ENCODE peak calls at places on chromosomes 13 and 19, in six cellular contexts. One of them, this sample, is unnamed.

GRCh38 chr13:95605426-95606125 is 38.9 kb downstream of the DZIP1 start:
- DNase-seq in ovary: no peak
- DNase-seq in uterus: no peak
- DNase-seq in astrocyte: no peak
- DNase-seq in pancreas: no peak
- DNase-seq in RWPE2: no peak
- DNase-seq in this sample: no peak

GRCh38 chr19:33306853-33307792 is 4.8 kb upstream of the CEBPA start:
- DNase-seq in ovary: no peak
- DNase-seq in uterus: no peak
- DNase-seq in astrocyte: no peak
- DNase-seq in pancreas: peak
- DNase-seq in RWPE2: no peak
- DNase-seq in this sample: no peak

GRCh38 chr19:10269333-10270179 is 1.4 kb upstream of the ICAM1 start:
- DNase-seq in ovary: peak
- DNase-seq in uterus: peak
- DNase-seq in astrocyte: no peak
- DNase-seq in pancreas: peak
- DNase-seq in RWPE2: peak
- DNase-seq in this sample: no peak

GRCh38 chr13:31121327-31122140 is 40.2 kb downstream of the HSPH1 start:
- DNase-seq in ovary: no peak
- DNase-seq in uterus: no peak
- DNase-seq in astrocyte: no peak
- DNase-seq in pancreas: no peak
- DNase-seq in RWPE2: no peak
- DNase-seq in this sample: no peak

GRCh38 chr19:29524912-29525870 is 603 bp upstream of the VSTM2B start:
- DNase-seq in ovary: no peak
- DNase-seq in uterus: no peak
- DNase-seq in astrocyte: no peak
- DNase-seq in pancreas: peak
- DNase-seq in RWPE2: no peak
- DNase-seq in this sample: no peak

GRCh38 chr19:33290956-33291622 is 11.2 kb downstream of the CEBPA start:
- DNase-seq in ovary: no peak
- DNase-seq in uterus: no peak
- DNase-seq in astrocyte: no peak
- DNase-seq in pancreas: peak
- DNase-seq in RWPE2: peak
- DNase-seq in this sample: no peak

GRCh38 chr13:50400930-50401553 is 385.8 kb downstream of the KCNRG start:
- DNase-seq in ovary: no peak
- DNase-seq in uterus: no peak
- DNase-seq in astrocyte: peak
- DNase-seq in pancreas: no peak
- DNase-seq in RWPE2: no peak
- DNase-seq in this sample: peak

GRCh38 chr19:48926909-48927308 is 6.6 kb upstream of the DHDH start:
- DNase-seq in ovary: peak
- DNase-seq in uterus: peak
- DNase-seq in astrocyte: peak
- DNase-seq in pancreas: no peak
- DNase-seq in RWPE2: peak
- DNase-seq in this sample: peak

GRCh38 chr19:33818426-33818825 is 21.8 kb downstream of the KCTD15 start:
- DNase-seq in ovary: no peak
- DNase-seq in uterus: no peak
- DNase-seq in astrocyte: no peak
- DNase-seq in pancreas: no peak
- DNase-seq in RWPE2: peak
- DNase-seq in this sample: no peak

GRCh38 chr13:25741796-25742195 is 310.0 kb downstream of the SHISA2 start:
- DNase-seq in ovary: no peak
- DNase-seq in uterus: no peak
- DNase-seq in astrocyte: no peak
- DNase-seq in pancreas: no peak
- DNase-seq in RWPE2: no peak
- DNase-seq in this sample: no peak

GRCh38 chr19:13505761-13506549 is at the start of gene CACNA1A:
- DNase-seq in ovary: no peak
- DNase-seq in uterus: no peak
- DNase-seq in astrocyte: no peak
- DNase-seq in pancreas: no peak
- DNase-seq in RWPE2: no peak
- DNase-seq in this sample: no peak

GRCh38 chr13:28313579-28313978 is 175.2 kb downstream of the PAN3 start:
- DNase-seq in ovary: no peak
- DNase-seq in uterus: no peak
- DNase-seq in astrocyte: no peak
- DNase-seq in pancreas: no peak
- DNase-seq in RWPE2: no peak
- DNase-seq in this sample: no peak

GRCh38 chr13:52599037-52599852 is 43.0 kb upstream of the HNRNPA1L2 start:
- DNase-seq in ovary: no peak
- DNase-seq in uterus: no peak
- DNase-seq in astrocyte: peak
- DNase-seq in pancreas: no peak
- DNase-seq in RWPE2: no peak
- DNase-seq in this sample: no peak

GRCh38 chr13:23447927-23448326 is 14.4 kb upstream of the SACS start:
- DNase-seq in ovary: no peak
- DNase-seq in uterus: no peak
- DNase-seq in astrocyte: peak
- DNase-seq in pancreas: no peak
- DNase-seq in RWPE2: no peak
- DNase-seq in this sample: peak

GRCh38 chr13:106349080-106349841 is 186.2 kb downstream of the EFNB2 start:
- DNase-seq in ovary: no peak
- DNase-seq in uterus: no peak
- DNase-seq in astrocyte: peak
- DNase-seq in pancreas: peak
- DNase-seq in RWPE2: peak
- DNase-seq in this sample: no peak

GRCh38 chr13:51066091-51066831 is 44.8 kb downstream of the C13orf42 start:
- DNase-seq in ovary: no peak
- DNase-seq in uterus: peak
- DNase-seq in astrocyte: peak
- DNase-seq in pancreas: no peak
- DNase-seq in RWPE2: no peak
- DNase-seq in this sample: no peak

GRCh38 chr19:6417713-6418561 is 6.7 kb downstream of the KHSRP start:
- DNase-seq in ovary: no peak
- DNase-seq in uterus: peak
- DNase-seq in astrocyte: no peak
- DNase-seq in pancreas: no peak
- DNase-seq in RWPE2: no peak
- DNase-seq in this sample: no peak

GRCh38 chr13:93147293-93147645 is 79.3 kb upstream of the GPC6 start:
- DNase-seq in ovary: no peak
- DNase-seq in uterus: no peak
- DNase-seq in astrocyte: peak
- DNase-seq in pancreas: no peak
- DNase-seq in RWPE2: no peak
- DNase-seq in this sample: no peak

GRCh38 chr13:97243915-97244820 is 22.0 kb downstream of the MBNL2 start:
- DNase-seq in ovary: no peak
- DNase-seq in uterus: no peak
- DNase-seq in astrocyte: no peak
- DNase-seq in pancreas: no peak
- DNase-seq in RWPE2: no peak
- DNase-seq in this sample: no peak

GRCh38 chr13:64782459-64782858 is 2447.7 kb downstream of the PCDH9 start:
- DNase-seq in ovary: no peak
- DNase-seq in uterus: no peak
- DNase-seq in astrocyte: no peak
- DNase-seq in pancreas: no peak
- DNase-seq in RWPE2: no peak
- DNase-seq in this sample: no peak

GRCh38 chr13:72960541-72960940 is 98.3 kb upstream of the KLF5 start:
- DNase-seq in ovary: no peak
- DNase-seq in uterus: no peak
- DNase-seq in astrocyte: no peak
- DNase-seq in pancreas: no peak
- DNase-seq in RWPE2: no peak
- DNase-seq in this sample: no peak

GRCh38 chr19:655691-656090 is 7.3 kb downstream of the RNF126 start:
- DNase-seq in ovary: no peak
- DNase-seq in uterus: no peak
- DNase-seq in astrocyte: no peak
- DNase-seq in pancreas: peak
- DNase-seq in RWPE2: no peak
- DNase-seq in this sample: no peak

GRCh38 chr13:114124921-114125320 is 7.5 kb downstream of the RASA3 start:
- DNase-seq in ovary: no peak
- DNase-seq in uterus: no peak
- DNase-seq in astrocyte: peak
- DNase-seq in pancreas: no peak
- DNase-seq in RWPE2: no peak
- DNase-seq in this sample: peak

GRCh38 chr13:25281937-25282332 is 5.4 kb downstream of the MTMR6 start:
- DNase-seq in ovary: no peak
- DNase-seq in uterus: no peak
- DNase-seq in astrocyte: no peak
- DNase-seq in pancreas: no peak
- DNase-seq in RWPE2: no peak
- DNase-seq in this sample: no peak

GRCh38 chr19:13841339-13842293 is 35.3 kb upstream of the NANOS3 start:
- DNase-seq in ovary: no peak
- DNase-seq in uterus: no peak
- DNase-seq in astrocyte: no peak
- DNase-seq in pancreas: peak
- DNase-seq in RWPE2: peak
- DNase-seq in this sample: no peak

GRCh38 chr19:16013851-16014840 is 62.1 kb upstream of the TPM4 start:
- DNase-seq in ovary: no peak
- DNase-seq in uterus: no peak
- DNase-seq in astrocyte: no peak
- DNase-seq in pancreas: no peak
- DNase-seq in RWPE2: no peak
- DNase-seq in this sample: no peak

GRCh38 chr19:53812335-53812734 is 11.8 kb downstream of the NLRP12 start:
- DNase-seq in ovary: no peak
- DNase-seq in uterus: no peak
- DNase-seq in astrocyte: no peak
- DNase-seq in pancreas: no peak
- DNase-seq in RWPE2: no peak
- DNase-seq in this sample: no peak

GRCh38 chr13:51601601-51602348 is 17.5 kb downstream of the WDFY2 start:
- DNase-seq in ovary: no peak
- DNase-seq in uterus: no peak
- DNase-seq in astrocyte: no peak
- DNase-seq in pancreas: no peak
- DNase-seq in RWPE2: no peak
- DNase-seq in this sample: no peak

GRCh38 chr19:11240008-11240444 is 607 bp downstream of the ANGPTL8 start:
- DNase-seq in ovary: no peak
- DNase-seq in uterus: no peak
- DNase-seq in astrocyte: no peak
- DNase-seq in pancreas: no peak
- DNase-seq in RWPE2: no peak
- DNase-seq in this sample: no peak

GRCh38 chr19:35409191-35409590 is 38.3 kb downstream of the GPR42 start:
- DNase-seq in ovary: no peak
- DNase-seq in uterus: no peak
- DNase-seq in astrocyte: no peak
- DNase-seq in pancreas: no peak
- DNase-seq in RWPE2: peak
- DNase-seq in this sample: no peak
- H3K27ac ChIP-seq in ovary: no peak
- H3K27ac ChIP-seq in uterus: no peak
- H3K27ac ChIP-seq in astrocyte: no peak
- H3K27ac ChIP-seq in pancreas: no peak
- H3K27ac ChIP-seq in RWPE2: no peak
- H3K27ac ChIP-seq in this sample: no peak

DNA sequence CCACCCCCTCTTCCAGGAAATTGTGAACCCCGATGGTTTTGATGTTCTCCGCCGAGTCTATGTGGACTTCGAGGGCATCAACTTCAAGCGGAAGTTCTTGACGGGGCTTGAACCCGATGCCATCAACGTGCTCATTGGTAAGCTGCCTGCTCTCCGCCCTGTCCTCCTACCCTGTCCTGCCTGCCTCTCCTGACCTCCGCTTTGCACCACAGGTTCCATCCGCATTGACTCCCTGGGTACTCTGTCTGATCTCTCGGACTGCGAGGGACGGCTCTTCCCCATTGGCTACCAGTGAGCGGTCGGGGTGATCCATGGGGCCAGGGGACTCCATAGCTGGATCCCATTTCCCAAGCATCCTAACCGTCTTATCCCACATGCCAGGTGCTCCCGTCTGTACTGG is 11.9 kb downstream of the IGFLR1 start:
- DNase-seq in ovary: no peak
- DNase-seq in uterus: no peak
- DNase-seq in astrocyte: no peak
- DNase-seq in pancreas: no peak
- DNase-seq in RWPE2: no peak
- DNase-seq in this sample: no peak
- TF ChIP-seq CTCF in ovary: no peak
- TF ChIP-seq CTCF in uterus: no peak
- TF ChIP-seq CTCF in astrocyte: no peak
- TF ChIP-seq CTCF in pancreas: no peak
- TF ChIP-seq CTCF in RWPE2: no peak
- TF ChIP-seq CTCF in this sample: no peak

GRCh38 chr13:46179576-46180368 is 2.2 kb downstream of the LCP1 start:
- DNase-seq in ovary: no peak
- DNase-seq in uterus: no peak
- DNase-seq in astrocyte: no peak
- DNase-seq in pancreas: no peak
- DNase-seq in RWPE2: no peak
- DNase-seq in this sample: no peak
- H3K4me3 ChIP-seq in ovary: no peak
- H3K4me3 ChIP-seq in uterus: no peak
- H3K4me3 ChIP-seq in astrocyte: no peak
- H3K4me3 ChIP-seq in pancreas: no peak
- H3K4me3 ChIP-seq in RWPE2: no peak
- H3K4me3 ChIP-seq in this sample: no peak

GRCh38 chr19:38285567-38285966 is 18.5 kb upstream of the C19orf33 start:
- DNase-seq in ovary: no peak
- DNase-seq in uterus: no peak
- DNase-seq in astrocyte: no peak
- DNase-seq in pancreas: no peak
- DNase-seq in RWPE2: no peak
- DNase-seq in this sample: no peak

GRCh38 chr19:38280030-38280921 is 15.9 kb downstream of the SPINT2 start:
- DNase-seq in ovary: no peak
- DNase-seq in uterus: no peak
- DNase-seq in astrocyte: no peak
- DNase-seq in pancreas: no peak
- DNase-seq in RWPE2: no peak
- DNase-seq in this sample: no peak

GRCh38 chr19:38284422-38284821 is 19.6 kb upstream of the C19orf33 start:
- DNase-seq in ovary: no peak
- DNase-seq in uterus: no peak
- DNase-seq in astrocyte: no peak
- DNase-seq in pancreas: no peak
- DNase-seq in RWPE2: no peak
- DNase-seq in this sample: no peak

GRCh38 chr19:38281820-38282566 is 17.6 kb downstream of the SPINT2 start:
- DNase-seq in ovary: no peak
- DNase-seq in uterus: no peak
- DNase-seq in astrocyte: no peak
- DNase-seq in pancreas: no peak
- DNase-seq in RWPE2: no peak
- DNase-seq in this sample: no peak

GRCh38 chr19:38283261-38283660 is 18.9 kb downstream of the SPINT2 start:
- DNase-seq in ovary: no peak
- DNase-seq in uterus: no peak
- DNase-seq in astrocyte: no peak
- DNase-seq in pancreas: no peak
- DNase-seq in RWPE2: no peak
- DNase-seq in this sample: no peak
- H3K27ac ChIP-seq in ovary: no peak
- H3K27ac ChIP-seq in uterus: no peak
- H3K27ac ChIP-seq in astrocyte: no peak
- H3K27ac ChIP-seq in pancreas: no peak
- H3K27ac ChIP-seq in RWPE2: peak
- H3K27ac ChIP-seq in this sample: no peak

This sample was measured in AG04450.